ENCODE peak calls at places on chromosomes 16 and 17, in six cellular contexts. C is tibial nerve; A is left ventricle myocardium inferior; W is H9; S is psoas muscle; B is CD8-positive, alpha-beta T cell. F is an unnamed sample. For H3K4me1, the result is how much of the 10 kb centered on the place peaks cover.

GRCh38 chr16:4179763-4180260 is 62.1 kb downstream of the SRL start:
- DNase-seq in C (no peak), A (no peak), W (no peak), S (no peak), B (no peak), F (no peak)

GRCh38 chr17:79276824-79277223 is 202.2 kb downstream of the ENGASE start:
- DNase-seq in C (no peak), A (no peak), W (no peak), S (no peak), B (no peak), F (peak)

GRCh38 chr16:49362230-49362629 is 11.4 kb upstream of the C16orf78 start:
- DNase-seq in C (no peak), A (no peak), W (peak), S (no peak), B (no peak), F (no peak)

GRCh38 chr17:6255331-6255730 is 179.6 kb downstream of the AIPL1 start:
- DNase-seq in C (no peak), A (no peak), W (no peak), S (no peak), B (no peak), F (no peak)

GRCh38 chr17:46774108-46774737 is 44.3 kb downstream of the WNT3 start:
- DNase-seq in C (no peak), A (no peak), W (peak), S (no peak), B (no peak), F (no peak)

GRCh38 chr17:45775576-45776011 is 8.5 kb upstream of the CRHR1 start:
- DNase-seq in C (no peak), A (peak), W (no peak), S (peak), B (no peak), F (peak)

GRCh38 chr17:4148611-4149308 is 5.8 kb downstream of the CYB5D2 start:
- DNase-seq in C (no peak), A (no peak), W (no peak), S (no peak), B (no peak), F (no peak)

GRCh38 chr17:58337600-58338453 is 9.2 kb upstream of the TSPOAP1 start:
- DNase-seq in C (peak), A (peak), W (peak), S (peak), B (peak), F (peak)

GRCh38 chr16:46519063-46519462 is 102.1 kb downstream of the SHCBP1 start:
- DNase-seq in C (no peak), A (no peak), W (no peak), S (no peak), B (no peak), F (no peak)

GRCh38 chr17:69802045-69802740 is 272.8 kb upstream of the KCNJ16 start:
- DNase-seq in C (no peak), A (peak), W (peak), S (no peak), B (no peak), F (no peak)

GRCh38 chr17:72426948-72427760 is 306.3 kb downstream of the SOX9 start:
- DNase-seq in C (no peak), A (no peak), W (no peak), S (no peak), B (no peak), F (peak)

GRCh38 chr17:37212184-37212583 is 163.6 kb upstream of the C17orf78 start:
- DNase-seq in C (no peak), A (no peak), W (no peak), S (no peak), B (no peak), F (no peak)
- TF ChIP-seq CTCF in C (no peak), A (no peak), W (no peak), S (no peak), B (no peak), F (no peak)

GRCh38 chr17:44547625-44548297 is 9.5 kb upstream of the FZD2 start:
- DNase-seq in C (no peak), A (no peak), W (peak), S (no peak), B (no peak), F (no peak)

GRCh38 chr17:44546711-44547606 is 10.3 kb upstream of the FZD2 start:
- DNase-seq in C (no peak), A (no peak), W (no peak), S (no peak), B (no peak), F (no peak)

GRCh38 chr17:44552361-44552760 is 4.9 kb upstream of the FZD2 start:
- DNase-seq in C (peak), A (no peak), W (no peak), S (no peak), B (no peak), F (no peak)

GRCh38 chr17:44548714-44549230 is 8.5 kb upstream of the FZD2 start:
- DNase-seq in C (no peak), A (no peak), W (no peak), S (no peak), B (no peak), F (no peak)

DNA sequence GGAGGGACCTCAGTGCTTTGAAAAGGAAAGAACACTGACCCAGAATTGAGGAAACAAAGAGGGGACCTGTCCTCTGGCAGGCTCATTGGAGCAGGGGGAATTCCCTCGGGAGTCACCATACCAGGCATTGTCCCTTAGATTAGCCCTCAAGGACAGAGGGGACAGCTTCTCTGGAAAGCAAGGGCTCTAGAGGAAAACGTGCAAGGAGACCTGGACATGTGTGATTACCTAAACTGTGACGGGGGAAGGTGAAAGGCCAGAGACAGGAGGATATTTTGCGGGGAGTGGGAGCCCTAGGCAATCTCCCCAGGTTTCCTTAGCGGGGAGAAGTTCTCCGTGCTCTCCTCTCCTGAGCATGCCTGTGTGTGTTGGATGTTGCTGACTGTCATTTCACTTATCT is 7.5 kb upstream of the FZD2 start:
- DNase-seq in C (no peak), A (no peak), W (no peak), S (no peak), B (no peak), F (no peak)
- H3K4me1 ChIP-seq in C (under half), A (under half), W (under half), S (under half), B (under half), F (under half)

GRCh38 chr17:75044716-75045115 is 2.1 kb downstream of the ATP5PD start:
- DNase-seq in C (no peak), A (no peak), W (no peak), S (no peak), B (no peak), F (no peak)
- TF ChIP-seq CTCF in C (no peak), A (no peak), W (no peak), S (no peak), B (no peak), F (no peak)

DNA sequence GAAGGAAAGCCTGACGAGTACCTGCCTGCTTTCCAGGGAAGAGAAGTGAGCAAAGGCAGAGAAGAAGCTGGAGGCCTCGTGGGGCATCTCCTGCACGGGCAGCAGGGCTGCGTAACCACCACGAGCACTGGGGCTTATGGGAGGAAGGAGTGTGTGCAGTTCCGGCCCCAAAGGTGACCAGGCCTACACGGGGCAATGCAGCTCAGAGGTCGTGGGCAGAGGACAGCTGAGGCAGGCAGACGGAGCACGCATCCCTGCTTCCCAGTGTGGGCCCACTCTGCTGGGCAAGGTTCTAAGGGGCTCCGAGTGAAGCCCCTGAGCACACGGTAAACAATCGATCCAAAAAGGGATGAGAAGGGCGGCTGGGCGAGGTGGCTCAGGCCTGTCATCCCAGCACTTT is 109.7 kb downstream of the ANKRD11 start:
- DNase-seq in C (no peak), A (no peak), W (no peak), S (no peak), B (no peak), F (no peak)
- H3K4me1 ChIP-seq in C (under half), A (half or more), W (under half), S (half or more), B (half or more), F (half or more)

DNA sequence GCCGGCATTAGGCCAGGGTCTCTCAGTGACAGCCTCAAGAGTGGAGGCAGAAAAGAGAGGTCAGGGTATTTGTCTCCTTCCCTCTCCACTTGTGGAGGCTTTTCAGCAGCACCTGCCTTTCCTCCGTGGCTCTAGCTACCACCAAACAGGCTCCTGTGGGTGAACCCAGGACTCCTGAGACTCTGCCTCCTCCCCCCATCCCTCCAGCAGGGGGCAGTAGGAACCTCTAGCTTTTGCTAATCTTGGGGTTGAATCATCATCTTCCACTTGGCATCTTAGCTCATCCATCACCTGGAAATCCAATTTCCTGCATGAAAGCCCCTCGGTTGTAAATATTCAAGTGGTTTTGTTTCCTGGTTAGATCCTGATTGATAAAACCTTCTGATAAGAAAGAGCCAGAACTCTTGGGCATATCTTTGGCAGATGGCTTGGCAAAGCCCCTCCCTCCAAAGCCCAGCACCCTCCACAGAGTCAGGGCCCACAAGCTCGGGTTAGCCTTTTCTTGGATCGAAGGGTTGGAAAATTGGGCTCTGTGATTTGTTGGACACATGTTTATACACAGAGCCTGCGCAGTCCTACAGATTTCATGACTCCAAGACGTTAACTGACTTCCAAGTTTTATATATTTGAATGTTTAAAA is 322.1 kb downstream of the MAP2K4 start:
- DNase-seq in C (no peak), A (no peak), W (peak), S (no peak), B (no peak), F (peak)
- TF ChIP-seq CTCF in C (no peak), A (peak), W (peak), S (no peak), B (no peak), F (no peak)

DNA sequence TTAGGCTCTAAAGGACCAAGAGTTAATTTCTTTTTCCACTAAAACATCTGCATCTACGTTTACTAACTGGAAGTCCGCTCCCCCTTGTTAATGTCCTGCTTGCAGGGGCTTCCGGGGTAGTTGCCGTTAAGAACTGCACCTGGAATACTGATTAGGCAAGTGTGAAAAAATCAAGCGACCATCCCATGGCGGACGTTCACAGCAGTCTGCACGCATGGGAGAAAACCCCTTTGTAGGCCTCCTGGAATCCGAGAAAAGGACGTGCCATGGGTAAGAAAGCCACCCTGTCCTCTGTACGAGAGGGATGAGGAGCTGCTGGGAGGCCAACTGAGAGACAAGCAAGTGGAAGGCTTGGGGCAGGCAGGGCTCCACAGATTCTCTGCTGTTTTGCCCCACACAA is 14.9 kb downstream of the SNN start:
- DNase-seq in C (no peak), A (no peak), W (no peak), S (no peak), B (no peak), F (no peak)
- H3K4me1 ChIP-seq in C (under half), A (half or more), W (under half), S (half or more), B (under half), F (under half)

DNA sequence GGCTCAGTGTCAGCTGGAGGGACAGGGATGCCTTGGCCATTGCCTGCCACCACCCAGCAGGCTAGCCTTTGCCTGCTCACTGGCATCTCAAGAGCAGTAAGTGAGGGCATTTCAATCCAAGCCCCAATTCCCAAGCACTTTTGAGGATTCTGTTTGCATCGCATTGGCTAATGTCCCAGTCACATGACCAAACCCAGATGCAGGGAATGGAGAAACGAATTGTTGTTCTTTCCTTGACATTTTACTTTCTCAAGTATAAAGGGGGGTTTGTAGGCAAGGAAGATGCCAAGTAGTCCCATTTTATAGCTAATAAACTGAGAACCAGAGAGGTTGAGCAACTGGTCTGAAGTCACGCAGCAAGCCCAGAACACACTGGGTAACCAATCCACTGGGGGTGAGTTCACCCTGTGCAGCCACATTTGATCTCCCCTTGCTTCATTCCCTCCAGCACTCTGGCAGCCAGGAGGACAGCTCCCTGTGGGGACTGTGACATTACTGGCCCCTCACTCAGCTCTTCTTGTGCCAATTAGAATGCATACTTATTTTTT is 193.8 kb upstream of the CACNG3 start:
- DNase-seq in C (no peak), A (no peak), W (peak), S (no peak), B (no peak), F (no peak)
- TF ChIP-seq CTCF in C (no peak), A (no peak), W (no peak), S (no peak), B (no peak), F (no peak)

DNA sequence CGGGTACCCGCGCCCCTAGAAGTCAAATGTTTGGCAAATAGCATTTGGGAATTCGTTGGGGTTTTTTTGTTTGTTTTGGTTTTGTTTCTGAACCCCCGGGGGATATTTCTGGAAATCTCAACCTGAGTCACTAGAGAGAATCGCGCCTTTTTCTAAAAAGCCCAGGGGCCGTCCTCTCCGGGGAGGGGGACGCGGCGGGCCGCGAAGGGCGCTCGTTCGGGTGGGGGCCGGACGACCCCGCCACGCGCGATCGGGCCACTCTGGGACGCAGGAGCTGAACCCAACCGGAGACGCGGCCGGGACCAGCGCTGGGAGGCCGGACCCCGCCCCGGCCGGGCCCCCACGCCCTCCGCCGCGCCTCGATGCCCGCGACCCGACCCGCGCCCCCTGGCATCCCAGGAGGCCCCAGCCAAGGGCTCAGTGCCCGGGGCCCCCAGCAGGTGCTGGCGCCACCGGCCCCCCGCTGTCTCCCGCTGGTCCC is 304 bp downstream of the LITAF start:
- DNase-seq in C (no peak), A (peak), W (no peak), S (peak), B (no peak), F (no peak)
- H3K4me1 ChIP-seq in C (under half), A (half or more), W (under half), S (under half), B (under half), F (under half)

GRCh38 chr17:80389011-80389995 is 25.7 kb upstream of the ENDOV start:
- DNase-seq in C (no peak), A (no peak), W (no peak), S (no peak), B (no peak), F (no peak)

GRCh38 chr17:80387071-80387470 is 27.9 kb upstream of the ENDOV start:
- DNase-seq in C (no peak), A (no peak), W (no peak), S (no peak), B (no peak), F (no peak)

GRCh38 chr17:80388601-80389000 is 26.4 kb upstream of the ENDOV start:
- DNase-seq in C (no peak), A (no peak), W (no peak), S (no peak), B (no peak), F (no peak)

GRCh38 chr17:80386341-80386740 is 28.6 kb upstream of the ENDOV start:
- DNase-seq in C (no peak), A (no peak), W (no peak), S (no peak), B (no peak), F (no peak)

DNA sequence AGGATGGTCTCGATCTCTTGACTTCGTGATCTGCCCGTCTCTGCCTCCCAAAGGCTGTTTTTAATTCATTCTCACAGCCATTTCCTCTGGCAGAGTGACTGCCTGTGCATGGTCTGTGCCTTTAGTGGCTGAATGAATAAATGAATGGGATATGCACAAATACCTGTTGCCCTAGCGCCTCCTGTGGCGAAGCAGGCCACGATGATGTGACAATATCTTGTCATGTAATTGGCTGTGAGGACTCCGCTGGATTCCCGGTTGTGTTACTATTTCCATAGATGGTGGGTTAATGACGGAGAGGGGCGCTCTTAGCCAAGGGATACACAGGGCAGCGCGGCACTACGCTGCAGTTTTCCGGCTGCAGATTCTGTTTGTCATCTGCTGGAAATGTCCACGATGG is 26.8 kb upstream of the ENDOV start:
- DNase-seq in C (no peak), A (no peak), W (no peak), S (no peak), B (no peak), F (no peak)
- TF ChIP-seq CTCF in C (no peak), A (no peak), W (peak), S (no peak), B (no peak), F (no peak)

GRCh38 chr17:76866774-76867577 is 1.2 kb upstream of the MGAT5B start:
- DNase-seq in C (no peak), A (no peak), W (no peak), S (no peak), B (no peak), F (no peak)
- H3K4me1 ChIP-seq in C (under half), A (under half), W (under half), S (under half), B (under half), F (under half)